ENCODE peak calls at places on chromosome 1, in six cellular contexts. W is heart right ventricle, C is GM10248, K is upper lobe of right lung, X is progenitor cell of endocrine pancreas, T is dorsolateral prefrontal cortex. E is an unnamed sample.

GRCh38 chr1:42456754-42457089 is 379 bp downstream of the PPCS start:
- DNase-seq in K (no peak), W (no peak), T (no peak), X (no peak), C (peak; percentile 76), E (peak; percentile 78)

GRCh38 chr1:56501888-56502287 is 77.5 kb downstream of the PLPP3 start:
- DNase-seq in K (no peak), W (no peak), C (no peak), X (no peak), T (no peak), E (no peak)

GRCh38 chr1:2024451-2024850 is 5.3 kb downstream of the GABRD start:
- DNase-seq in C (no peak), X (no peak), K (no peak), T (no peak), W (no peak), E (no peak)

GRCh38 chr1:1432566-1432950 is 2.9 kb upstream of the VWA1 start:
- DNase-seq in T (no peak), X (no peak), C (no peak), W (no peak), K (no peak), E (no peak)

GRCh38 chr1:193062698-193063463 is 3.5 kb downstream of the RO60 start:
- DNase-seq in K (no peak), C (no peak), T (no peak), W (no peak), X (no peak), E (no peak)

GRCh38 chr1:157626099-157626498 is 28.2 kb upstream of the FCRL4 start:
- DNase-seq in K (no peak), X (no peak), W (no peak), T (no peak), C (peak; percentile 60), E (peak; percentile 38)

GRCh38 chr1:185441608-185442007 is 124.6 kb upstream of the IVNS1ABP start:
- DNase-seq in W (no peak), X (no peak), T (no peak), C (no peak), K (no peak), E (no peak)

GRCh38 chr1:202501281-202501680 is 152.8 kb downstream of the PPP1R12B start:
- DNase-seq in K (no peak), C (peak; percentile 7), T (peak; percentile 17), W (no peak), X (no peak), E (no peak)

GRCh38 chr1:245690153-245690552 is 535.4 kb downstream of the KIF26B start:
- DNase-seq in T (peak; percentile 63), X (no peak), W (no peak), C (no peak), K (no peak), E (no peak)

GRCh38 chr1:34740161-34740875 is 14.5 kb upstream of the GJB5 start:
- DNase-seq in C (no peak), T (no peak), X (no peak), K (no peak), W (no peak), E (no peak)

GRCh38 chr1:32201011-32201855 is 838 bp downstream of the CCDC28B start:
- DNase-seq in K (peak; percentile 74), C (peak; percentile 80), W (peak; percentile 70), X (peak; percentile 38), T (peak; percentile 57), E (peak; percentile 82)

GRCh38 chr1:46393510-46393909 is 607 bp upstream of the FAAH start:
- DNase-seq in K (no peak), X (no peak), T (no peak), W (no peak), C (no peak), E (no peak)

GRCh38 chr1:64811131-64811530 is 66.3 kb downstream of the RAVER2 start:
- DNase-seq in K (no peak), T (no peak), X (no peak), C (no peak), W (no peak), E (no peak)

GRCh38 chr1:37100310-37100709 is 66.0 kb upstream of the GRIK3 start:
- DNase-seq in K (no peak), C (no peak), X (no peak), T (no peak), W (no peak), E (no peak)

GRCh38 chr1:209890606-209891330 is 47.2 kb upstream of the SYT14 start:
- DNase-seq in K (no peak), C (no peak), W (no peak), X (no peak), T (no peak), E (no peak)

GRCh38 chr1:70980361-70980760 is 67.3 kb downstream of the PTGER3 start:
- DNase-seq in X (no peak), W (no peak), T (no peak), K (no peak), C (no peak), E (no peak)

GRCh38 chr1:54047384-54048315 is 5.4 kb downstream of the TMEM59 start:
- DNase-seq in X (no peak), T (no peak), C (peak; percentile 18), W (no peak), K (no peak), E (no peak)

GRCh38 chr1:29650041-29650400 is 413.7 kb downstream of the PTPRU start:
- DNase-seq in K (no peak), C (no peak), X (no peak), T (no peak), W (no peak), E (no peak)

GRCh38 chr1:57724535-57724934 is 300.7 kb upstream of the DAB1 start:
- DNase-seq in X (no peak), C (no peak), W (no peak), K (no peak), T (no peak), E (no peak)

GRCh38 chr1:93681549-93682412 is at the start of gene BCAR3:
- DNase-seq in X (peak; percentile 51), W (peak; percentile 82), T (peak; percentile 42), K (peak; percentile 90), C (peak; percentile 78), E (peak; percentile 83)

GRCh38 chr1:27591622-27592021 is 12.3 kb downstream of the AHDC1 start:
- DNase-seq in C (no peak), X (no peak), K (no peak), T (no peak), W (no peak), E (no peak)

GRCh38 chr1:37434292-37434907 is 40.0 kb upstream of the ZC3H12A start:
- DNase-seq in W (peak; percentile 72), K (peak; percentile 84), X (peak; percentile 75), T (peak; percentile 61), C (peak; percentile 87), E (peak; percentile 89)

GRCh38 chr1:164771568-164772350 is 212.8 kb downstream of the PBX1 start:
- DNase-seq in C (no peak), T (no peak), K (no peak), X (no peak), W (no peak), E (no peak)

GRCh38 chr1:116514708-116515525 is 55.9 kb downstream of the CD58 start:
- DNase-seq in W (no peak), T (no peak), C (peak; percentile 63), K (no peak), X (no peak), E (peak; percentile 44)

DNA sequence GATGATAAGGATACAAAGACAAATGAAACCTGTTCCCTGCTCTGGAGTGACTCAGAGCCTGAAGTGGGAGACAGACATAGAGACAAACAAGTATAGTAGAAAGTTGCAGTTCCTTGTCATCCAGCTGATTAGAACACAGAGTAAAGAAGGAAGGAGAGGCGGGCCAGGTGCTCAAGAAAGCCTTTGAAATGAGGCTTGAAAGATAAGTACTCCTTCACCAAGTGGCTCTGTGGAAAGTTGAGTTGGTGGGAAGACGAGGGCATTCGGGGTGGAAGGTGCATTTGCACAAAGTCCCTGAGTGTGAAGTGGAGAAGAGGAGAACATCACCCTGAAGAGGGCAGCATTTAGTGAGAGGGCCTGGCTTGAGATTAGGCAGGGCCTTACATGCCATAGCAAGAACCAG is 17.0 kb downstream of the MARK1 start:
- DNase-seq in C (no peak), W (no peak), K (no peak), X (no peak), T (no peak), E (no peak)
- TF ChIP-seq CTCF in C (no peak), W (no peak), K (peak; percentile 8), X (peak; percentile 26), T (no peak), E (peak; percentile 18)

DNA sequence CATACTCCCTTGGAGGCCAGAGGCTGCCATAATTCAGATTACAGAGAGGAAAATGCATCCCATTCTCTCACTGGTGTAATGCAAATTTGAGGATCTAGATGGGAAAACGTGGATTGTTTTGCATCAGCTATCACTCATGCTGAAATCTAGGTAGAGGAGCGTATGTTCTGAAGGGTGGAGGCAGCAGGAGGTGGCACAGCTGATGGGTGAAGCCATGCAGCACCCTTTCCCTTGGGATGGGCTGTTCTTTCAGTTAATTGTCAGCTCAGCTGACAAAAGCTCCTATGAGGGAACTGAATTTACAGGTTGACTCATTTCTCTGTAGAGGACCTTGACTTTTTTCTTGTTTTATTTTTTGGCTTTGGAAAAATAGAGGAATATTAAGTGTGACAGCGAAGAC is 41.8 kb downstream of the CAMTA1 start:
- DNase-seq in T (no peak), W (no peak), X (no peak), K (no peak), C (no peak), E (no peak)
- TF ChIP-seq CTCF in T (no peak), W (no peak), X (no peak), K (no peak), C (no peak), E (no peak)

DNA sequence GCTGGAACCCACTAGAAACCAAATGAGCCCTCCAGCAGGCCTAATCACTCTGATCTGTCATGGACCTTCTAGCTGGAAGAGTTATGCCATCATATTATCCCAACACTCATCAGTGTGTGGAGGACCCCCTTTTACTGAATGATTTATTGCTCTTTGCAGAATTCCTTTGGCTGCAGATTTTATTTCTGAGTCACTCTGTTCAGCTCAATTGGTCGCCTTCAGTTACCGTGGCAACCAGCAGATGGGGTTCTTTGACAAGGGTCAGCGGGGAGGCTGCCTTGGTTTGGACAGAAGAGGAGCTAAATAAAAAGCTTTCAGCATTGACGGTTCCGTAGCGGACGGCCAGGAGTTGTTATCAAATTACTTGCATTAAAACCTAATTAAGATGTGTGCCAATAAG is 220.1 kb downstream of the SDCCAG8 start:
- DNase-seq in K (no peak), T (peak; percentile 82), X (no peak), W (no peak), C (no peak), E (peak; percentile 18)
- TF ChIP-seq CTCF in K (no peak), T (peak; percentile 58), X (peak; percentile 24), W (peak; percentile 11), C (no peak), E (no peak)

DNA sequence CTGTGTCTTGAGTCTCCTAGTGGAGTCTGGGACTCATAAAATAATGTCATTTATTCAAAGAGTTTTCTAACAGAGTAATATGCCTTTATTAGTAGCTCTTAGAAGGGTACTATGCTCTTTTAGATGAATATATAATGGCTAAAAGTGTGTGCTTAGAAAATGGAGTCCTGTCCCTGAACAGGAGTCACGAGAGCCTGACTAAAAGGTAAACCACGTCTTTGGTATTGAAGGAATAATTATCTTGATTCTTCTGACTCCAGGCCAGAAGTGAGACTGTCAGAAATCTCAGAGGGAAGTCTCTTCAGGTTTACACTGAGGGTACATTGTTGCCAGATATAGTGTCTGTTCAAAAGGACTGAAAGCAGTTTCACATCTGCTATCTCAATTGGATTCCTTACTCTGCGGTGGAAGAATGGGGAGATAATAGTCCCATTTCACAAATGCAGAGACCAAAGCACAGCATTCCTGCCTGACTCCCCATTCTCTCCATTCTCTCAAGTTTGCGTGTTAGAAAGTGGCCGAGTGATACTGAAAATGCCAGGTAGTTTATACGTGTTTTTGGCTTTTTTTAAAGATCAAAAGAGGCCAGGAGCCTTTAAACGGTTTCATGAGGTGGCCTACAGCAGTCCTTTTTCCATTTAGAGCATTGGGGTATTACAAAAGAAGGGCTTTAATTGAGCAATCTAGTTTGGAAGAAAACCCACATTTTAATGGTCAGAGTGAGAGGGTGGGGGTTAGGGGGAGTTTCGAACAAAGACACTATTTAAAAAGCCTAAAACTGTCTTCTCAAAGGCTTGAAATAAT is 176.6 kb downstream of the VPS13D start:
- DNase-seq in C (no peak), K (no peak), X (no peak), T (no peak), W (no peak), E (no peak)
- TF ChIP-seq CTCF in C (no peak), K (no peak), X (no peak), T (no peak), W (no peak), E (no peak)